ENCODE peak calls at places on chromosomes 2 and 18, in four cellular contexts. L is endothelial cell; D is CD8-positive, alpha-beta T cell; O is right lobe of liver. P is an unnamed sample.

GRCh38 chr2:176461098-176461497 is 191.9 kb downstream of the MTX2 start:
- DNase-seq in L (no peak), D (no peak), O (no peak), P (no peak)

GRCh38 chr2:33268246-33268831 is 208.1 kb upstream of the RASGRP3 start:
- DNase-seq in D (no peak), L (no peak), O (no peak), P (no peak)

GRCh38 chr2:127342101-127342500 is 45.7 kb downstream of the MAP3K2 start:
- DNase-seq in D (no peak), O (no peak), L (no peak), P (no peak)

GRCh38 chr2:240436626-240437180 is 1.2 kb downstream of the GPC1 start:
- DNase-seq in L (no peak), D (no peak), O (peak; percentile 33), P (no peak)

GRCh38 chr2:176122266-176122632 is 270 bp upstream of the HOXD9 start:
- DNase-seq in D (no peak), O (no peak), L (no peak), P (no peak)

GRCh38 chr2:234427081-234428058 is 69.5 kb downstream of the ARL4C start:
- DNase-seq in O (no peak), D (peak; percentile 35), L (peak; percentile 46), P (no peak)

GRCh38 chr2:240211096-240211495 is 70.6 kb upstream of the OTOS start:
- DNase-seq in D (no peak), L (no peak), O (no peak), P (no peak)

GRCh38 chr2:241067501-241068135 is 34.5 kb downstream of the MTERF4 start:
- DNase-seq in O (no peak), L (no peak), D (no peak), P (no peak)

GRCh38 chr2:224638338-224638823 is 53.2 kb upstream of the CUL3 start:
- DNase-seq in O (no peak), D (no peak), L (no peak), P (no peak)

GRCh38 chr2:123085479-123085878 is 939.6 kb upstream of the CNTNAP5 start:
- DNase-seq in L (no peak), D (no peak), O (no peak), P (no peak)

GRCh38 chr2:15049096-15049993 is 416.8 kb downstream of the LRATD1 start:
- DNase-seq in D (no peak), L (no peak), O (no peak), P (no peak)

GRCh38 chr2:191878576-191879298 is 31.8 kb upstream of the CAVIN2 start:
- DNase-seq in L (no peak), D (no peak), O (no peak), P (no peak)

GRCh38 chr2:104857262-104858221 is 3.6 kb downstream of the POU3F3 start:
- DNase-seq in O (no peak), D (no peak), L (no peak), P (no peak)

GRCh38 chr2:238439093-238439849 is 12.5 kb downstream of the ASB1 start:
- DNase-seq in D (peak; percentile 27), O (peak; percentile 84), L (no peak), P (no peak)

GRCh38 chr2:239456940-239457339 is 56.1 kb upstream of the HDAC4 start:
- DNase-seq in O (no peak), D (no peak), L (no peak), P (no peak)

GRCh38 chr2:198004921-198005829 is 200.8 kb downstream of the PLCL1 start:
- DNase-seq in O (no peak), D (no peak), L (no peak), P (no peak)

GRCh38 chr2:12412898-12413305 is 303.8 kb upstream of the TRIB2 start:
- DNase-seq in O (no peak), D (no peak), L (no peak), P (no peak)

GRCh38 chr2:64797881-64798590 is 144.3 kb upstream of the SERTAD2 start:
- DNase-seq in D (no peak), L (no peak), O (no peak), P (no peak)

GRCh38 chr2:164430166-164430783 is 191.0 kb downstream of the GRB14 start:
- DNase-seq in O (no peak), L (peak; percentile 34), D (no peak), P (no peak)

GRCh38 chr2:152421521-152422367 is 86.8 kb downstream of the FMNL2 start:
- DNase-seq in L (no peak), O (no peak), D (no peak), P (no peak)

GRCh38 chr2:16336491-16336890 is 329.1 kb downstream of the CYRIA start:
- DNase-seq in O (no peak), D (no peak), L (no peak), P (no peak)

GRCh38 chr2:101150306-101151140 is 659 bp downstream of the TBC1D8 start:
- DNase-seq in L (peak; percentile 45), D (peak; percentile 7), O (peak; percentile 55), P (peak; percentile 28)

DNA sequence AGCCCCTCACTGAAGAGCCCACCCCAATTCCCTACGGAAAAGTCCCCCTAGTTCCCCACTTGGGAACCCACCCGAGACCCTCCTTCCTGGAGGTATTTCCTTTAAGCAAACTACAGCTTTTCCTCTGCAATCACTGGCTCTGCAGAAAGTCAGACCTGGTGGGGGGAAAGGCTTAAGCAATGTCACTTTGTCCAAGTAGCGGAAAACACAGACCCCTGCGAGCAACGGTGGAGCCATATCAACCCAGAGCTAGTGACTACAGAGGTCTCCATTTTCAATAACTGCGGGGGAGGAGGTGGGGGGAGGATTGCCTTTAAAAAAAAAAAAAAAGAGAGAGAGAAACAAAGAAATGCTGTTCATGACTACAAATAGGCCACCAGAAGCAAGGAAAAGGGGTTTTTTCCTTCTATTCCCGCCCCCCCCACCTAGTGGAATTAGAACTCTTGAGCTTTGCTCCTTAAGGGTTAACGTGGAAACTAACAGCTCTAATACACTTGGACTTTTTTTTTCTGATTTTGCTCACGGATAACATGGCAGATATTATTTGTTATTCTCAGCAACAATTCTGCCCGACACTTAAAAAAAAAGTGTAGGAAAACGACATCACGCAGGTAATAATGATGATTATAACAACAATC is 1.1 kb upstream of the FRZB start:
- DNase-seq in L (no peak), O (no peak), D (no peak), P (no peak)
- TF ChIP-seq CTCF in L (no peak), O (no peak), D (no peak), P (no peak)

GRCh38 chr18:48138211-48138610 is 207.8 kb upstream of the SMAD2 start:
- DNase-seq in L (peak; percentile 22), O (no peak), D (no peak), P (no peak)
- TF ChIP-seq CTCF in L (no peak), O (no peak), D (no peak), P (no peak)

DNA sequence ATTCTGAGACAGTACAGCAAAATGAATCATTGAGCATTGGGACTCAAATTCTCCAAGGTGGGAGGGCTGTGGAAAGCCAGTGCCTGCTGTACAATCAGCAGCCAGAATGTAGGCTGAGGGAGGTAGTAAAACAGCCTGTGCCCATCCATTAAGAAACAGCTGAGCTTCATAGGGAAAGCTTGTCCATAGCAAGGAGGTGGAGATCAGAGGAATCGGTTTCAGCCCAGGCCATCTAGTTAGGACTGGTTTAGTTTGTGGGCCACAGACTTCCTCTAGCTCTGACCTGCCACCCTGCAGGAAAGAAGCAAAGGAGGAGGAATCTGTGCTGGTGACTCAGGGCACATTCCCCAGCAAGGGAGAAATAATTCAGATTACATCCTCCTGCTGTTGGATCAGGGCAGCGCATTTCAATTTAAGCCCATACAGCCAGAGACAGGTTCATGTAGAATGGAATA is 333.4 kb downstream of the SETBP1 start:
- DNase-seq in D (no peak), L (no peak), O (no peak), P (no peak)
- TF ChIP-seq CTCF in D (no peak), L (peak; percentile 33), O (no peak), P (no peak)

DNA sequence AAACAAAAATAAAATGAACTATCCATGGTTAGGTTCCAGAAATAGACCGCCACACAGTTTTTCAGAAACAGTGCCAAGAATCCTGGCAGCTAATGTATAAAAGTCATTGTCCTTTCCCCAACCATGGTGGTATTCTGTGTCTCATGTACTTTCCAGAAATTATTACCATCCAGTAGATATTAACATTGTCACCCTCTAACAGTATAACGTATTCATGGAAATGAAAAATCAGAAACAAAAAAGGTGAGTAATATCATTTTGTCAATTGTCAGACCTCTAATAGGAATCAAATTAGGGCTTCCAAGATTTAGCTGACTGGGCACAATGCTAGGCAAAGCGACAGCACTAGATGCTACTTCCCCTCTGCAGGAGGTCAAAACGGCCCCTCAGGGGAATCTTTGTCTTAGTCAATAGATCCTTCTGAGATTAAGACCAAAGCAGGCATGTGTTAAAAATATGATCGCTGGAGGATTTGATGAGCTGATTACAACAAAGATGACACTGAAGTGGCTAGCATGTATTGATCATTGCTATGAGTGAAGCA is 54.3 kb upstream of the ZNF397 start:
- DNase-seq in O (no peak), D (no peak), L (no peak), P (no peak)
- TF ChIP-seq CTCF in O (no peak), D (no peak), L (no peak), P (no peak)

GRCh38 chr2:178962805-178963433 is 87.0 kb downstream of the CCDC141 start:
- DNase-seq in L (no peak), D (no peak), O (no peak), P (no peak)
- TF ChIP-seq CTCF in L (no peak), D (no peak), O (no peak), P (no peak)

GRCh38 chr2:74472945-74473258 is 422 bp upstream of the MRPL53 start:
- DNase-seq in D (no peak), L (no peak), O (no peak), P (no peak)
- TF ChIP-seq CTCF in D (no peak), L (no peak), O (no peak), P (no peak)

GRCh38 chr2:218975060-218975777 is 9.8 kb downstream of the FEV start:
- DNase-seq in L (no peak), O (no peak), D (no peak), P (no peak)
- TF ChIP-seq CTCF in L (no peak), O (no peak), D (no peak), P (no peak)